ENCODE peak calls at places on chromosome X, in seven cellular contexts. W is NAMALWA, X is nucleus accumbens, D is iris pigment epithelial cell, H is Calu3, J is H4, M is fibroblast of the conjunctiva. U is an unnamed sample.

GRCh38 chrX:17022205-17022604 is 75.7 kb downstream of the REPS2 start:
- DNase-seq in W (no peak), X (no peak), D (peak), H (no peak), J (peak), M (peak), U (no peak)

GRCh38 chrX:118595501-118596042 is 100.0 kb downstream of the DOCK11 start:
- DNase-seq in W (no peak), X (no peak), D (peak), H (no peak), J (no peak), M (no peak), U (no peak)

GRCh38 chrX:153863251-153863991 is 22.6 kb downstream of the L1CAM start:
- DNase-seq in W (no peak), X (no peak), D (no peak), H (no peak), J (no peak), M (no peak), U (no peak)

GRCh38 chrX:130057209-130057608 is 53.1 kb downstream of the ELF4 start:
- DNase-seq in W (no peak), X (no peak), D (no peak), H (no peak), J (no peak), M (no peak), U (no peak)

GRCh38 chrX:48045410-48046311 is 25.8 kb downstream of the ZNF630 start:
- DNase-seq in W (no peak), X (no peak), D (peak), H (no peak), J (no peak), M (peak), U (no peak)

GRCh38 chrX:30304866-30305265 is 4.3 kb downstream of the NR0B1 start:
- DNase-seq in W (no peak), X (no peak), D (no peak), H (no peak), J (no peak), M (no peak), U (no peak)

GRCh38 chrX:22963186-22963585 is 36.6 kb upstream of the DDX53 start:
- DNase-seq in W (no peak), X (no peak), D (peak), H (no peak), J (no peak), M (no peak), U (no peak)

GRCh38 chrX:71098302-71098701 is 2.7 kb downstream of the FOXO4 start:
- DNase-seq in W (peak), X (peak), D (peak), H (peak), J (peak), M (no peak), U (peak)

GRCh38 chrX:115584715-115585114 is 23.7 kb downstream of the PLS3 start:
- DNase-seq in W (no peak), X (no peak), D (peak), H (no peak), J (peak), M (no peak), U (no peak)

GRCh38 chrX:66872771-66873170 is 233.9 kb upstream of the EDA2R start:
- DNase-seq in W (no peak), X (no peak), D (no peak), H (no peak), J (no peak), M (no peak), U (no peak)

GRCh38 chrX:40068048-40068447 is 29.7 kb downstream of the BCOR start:
- DNase-seq in W (peak), X (no peak), D (no peak), H (no peak), J (peak), M (no peak), U (no peak)

GRCh38 chrX:71573591-71573990 is 4.6 kb upstream of the GCNA start:
- DNase-seq in W (no peak), X (no peak), D (no peak), H (no peak), J (no peak), M (no peak), U (no peak)

GRCh38 chrX:102345916-102346315 is 93.9 kb downstream of the NXF2B start:
- DNase-seq in W (peak), X (no peak), D (peak), H (peak), J (peak), M (peak), U (peak)

GRCh38 chrX:153513265-153513664 is 4.2 kb upstream of the ATP2B3 start:
- DNase-seq in W (no peak), X (no peak), D (no peak), H (no peak), J (no peak), M (no peak), U (no peak)

GRCh38 chrX:115719171-115719570 is 158.2 kb downstream of the PLS3 start:
- DNase-seq in W (no peak), X (no peak), D (no peak), H (no peak), J (no peak), M (no peak), U (no peak)

GRCh38 chrX:13151806-13152510 is 107.5 kb upstream of the FAM9C start:
- DNase-seq in W (no peak), X (no peak), D (no peak), H (no peak), J (no peak), M (no peak), U (no peak)